ENCODE peak calls at places on chromosomes 3 and 15, in nine cellular contexts. One of them, this sample, is unnamed.
A peak's percentile ranks its signal among the peaks of the same experiment; 100 is the strongest.

GRCh38 chr3:182910939-182911781 is 69.2 kb downstream of the DCUN1D1 start:
- DNase-seq in SK-N-SH: no peak
- DNase-seq in brain microvascular endothelial cell: no peak
- DNase-seq in astrocyte of the cerebellum: no peak
- DNase-seq in esophagus squamous epithelium: no peak
- DNase-seq in A673: no peak
- DNase-seq in retinal pigment epithelial cell: no peak
- DNase-seq in stomach: no peak
- DNase-seq in cardiac muscle cell: no peak
- DNase-seq in this sample: no peak

GRCh38 chr3:2097641-2098191 is 950 bp upstream of the CNTN4 start:
- DNase-seq in stomach: no peak
- DNase-seq in astrocyte of the cerebellum: no peak
- DNase-seq in retinal pigment epithelial cell: no peak
- DNase-seq in esophagus squamous epithelium: no peak
- DNase-seq in cardiac muscle cell: peak; percentile 9
- DNase-seq in SK-N-SH: peak; percentile 39
- DNase-seq in A673: no peak
- DNase-seq in brain microvascular endothelial cell: no peak
- DNase-seq in this sample: no peak

GRCh38 chr3:108603689-108604088 is 14.2 kb downstream of the DZIP3 start:
- DNase-seq in cardiac muscle cell: no peak
- DNase-seq in stomach: no peak
- DNase-seq in retinal pigment epithelial cell: no peak
- DNase-seq in SK-N-SH: no peak
- DNase-seq in brain microvascular endothelial cell: no peak
- DNase-seq in esophagus squamous epithelium: no peak
- DNase-seq in A673: no peak
- DNase-seq in astrocyte of the cerebellum: no peak
- DNase-seq in this sample: no peak

GRCh38 chr3:40580494-40581091 is 55.8 kb downstream of the ZNF621 start:
- DNase-seq in SK-N-SH: peak; percentile 75
- DNase-seq in cardiac muscle cell: peak; percentile 82
- DNase-seq in stomach: peak; percentile 56
- DNase-seq in brain microvascular endothelial cell: peak; percentile 64
- DNase-seq in esophagus squamous epithelium: no peak
- DNase-seq in A673: peak; percentile 64
- DNase-seq in astrocyte of the cerebellum: peak; percentile 72
- DNase-seq in retinal pigment epithelial cell: peak; percentile 11
- DNase-seq in this sample: peak; percentile 37

GRCh38 chr15:46879067-46879770 is 838.1 kb upstream of the SEMA6D start:
- DNase-seq in SK-N-SH: peak; percentile 15
- DNase-seq in retinal pigment epithelial cell: peak; percentile 2
- DNase-seq in stomach: no peak
- DNase-seq in brain microvascular endothelial cell: no peak
- DNase-seq in A673: no peak
- DNase-seq in esophagus squamous epithelium: no peak
- DNase-seq in astrocyte of the cerebellum: no peak
- DNase-seq in cardiac muscle cell: peak; percentile 54
- DNase-seq in this sample: no peak

GRCh38 chr3:177816667-177817208 is 619.5 kb upstream of the TBL1XR1 start:
- DNase-seq in astrocyte of the cerebellum: peak; percentile 86
- DNase-seq in retinal pigment epithelial cell: peak; percentile 77
- DNase-seq in brain microvascular endothelial cell: peak; percentile 54
- DNase-seq in cardiac muscle cell: no peak
- DNase-seq in SK-N-SH: no peak
- DNase-seq in A673: peak; percentile 26
- DNase-seq in stomach: no peak
- DNase-seq in esophagus squamous epithelium: no peak
- DNase-seq in this sample: no peak

GRCh38 chr3:47856669-47857068 is 53.7 kb downstream of the DHX30 start:
- DNase-seq in astrocyte of the cerebellum: no peak
- DNase-seq in A673: no peak
- DNase-seq in brain microvascular endothelial cell: no peak
- DNase-seq in retinal pigment epithelial cell: no peak
- DNase-seq in stomach: no peak
- DNase-seq in cardiac muscle cell: no peak
- DNase-seq in SK-N-SH: no peak
- DNase-seq in esophagus squamous epithelium: no peak
- DNase-seq in this sample: no peak

GRCh38 chr3:132690040-132690439 is 29.9 kb downstream of the UBA5 start:
- DNase-seq in stomach: no peak
- DNase-seq in A673: no peak
- DNase-seq in retinal pigment epithelial cell: no peak
- DNase-seq in brain microvascular endothelial cell: no peak
- DNase-seq in cardiac muscle cell: peak; percentile 3
- DNase-seq in SK-N-SH: no peak
- DNase-seq in esophagus squamous epithelium: no peak
- DNase-seq in astrocyte of the cerebellum: no peak
- DNase-seq in this sample: no peak

GRCh38 chr3:185586644-185586964 is 509 bp downstream of the SENP2 start:
- DNase-seq in A673: no peak
- DNase-seq in cardiac muscle cell: no peak
- DNase-seq in SK-N-SH: no peak
- DNase-seq in esophagus squamous epithelium: no peak
- DNase-seq in stomach: no peak
- DNase-seq in astrocyte of the cerebellum: no peak
- DNase-seq in brain microvascular endothelial cell: peak; percentile 10
- DNase-seq in retinal pigment epithelial cell: no peak
- DNase-seq in this sample: no peak

GRCh38 chr3:143975549-143976152 is 4.0 kb downstream of the DIPK2A start:
- DNase-seq in esophagus squamous epithelium: no peak
- DNase-seq in SK-N-SH: no peak
- DNase-seq in stomach: no peak
- DNase-seq in brain microvascular endothelial cell: peak; percentile 70
- DNase-seq in astrocyte of the cerebellum: peak; percentile 62
- DNase-seq in A673: peak; percentile 67
- DNase-seq in cardiac muscle cell: peak; percentile 21
- DNase-seq in retinal pigment epithelial cell: peak; percentile 19
- DNase-seq in this sample: no peak

GRCh38 chr3:171901615-171902312 is 58.6 kb downstream of the TMEM212 start:
- DNase-seq in retinal pigment epithelial cell: no peak
- DNase-seq in esophagus squamous epithelium: no peak
- DNase-seq in cardiac muscle cell: no peak
- DNase-seq in brain microvascular endothelial cell: no peak
- DNase-seq in astrocyte of the cerebellum: no peak
- DNase-seq in SK-N-SH: no peak
- DNase-seq in A673: no peak
- DNase-seq in stomach: no peak
- DNase-seq in this sample: no peak

GRCh38 chr3:133476971-133477375 is 77.1 kb downstream of the BFSP2 start:
- DNase-seq in esophagus squamous epithelium: no peak
- DNase-seq in stomach: no peak
- DNase-seq in brain microvascular endothelial cell: no peak
- DNase-seq in SK-N-SH: no peak
- DNase-seq in retinal pigment epithelial cell: no peak
- DNase-seq in astrocyte of the cerebellum: no peak
- DNase-seq in cardiac muscle cell: no peak
- DNase-seq in A673: peak; percentile 68
- DNase-seq in this sample: no peak

GRCh38 chr3:190902292-190902691 is 39.8 kb upstream of the GMNC start:
- DNase-seq in esophagus squamous epithelium: no peak
- DNase-seq in cardiac muscle cell: no peak
- DNase-seq in stomach: no peak
- DNase-seq in astrocyte of the cerebellum: no peak
- DNase-seq in SK-N-SH: no peak
- DNase-seq in A673: no peak
- DNase-seq in retinal pigment epithelial cell: no peak
- DNase-seq in brain microvascular endothelial cell: no peak
- DNase-seq in this sample: no peak

DNA sequence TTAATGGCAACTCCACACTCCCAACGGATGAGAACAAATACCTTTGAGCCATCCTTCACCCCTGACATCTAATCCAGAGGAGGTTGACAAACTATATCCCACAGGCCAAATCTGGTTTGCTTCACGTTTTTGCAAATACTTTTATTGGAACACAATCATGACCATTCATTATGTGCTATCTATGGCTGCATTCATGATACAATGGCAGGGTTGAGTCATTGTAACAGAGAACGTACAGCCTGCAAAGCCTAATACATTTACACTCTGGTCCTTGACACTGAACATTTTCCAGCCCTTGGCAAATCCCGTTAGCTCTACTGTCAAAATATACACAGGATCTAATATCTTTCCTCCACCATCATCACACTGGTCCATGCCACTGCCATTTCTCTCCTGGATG is 7.6 kb upstream of the PRICKLE2 start:
- DNase-seq in retinal pigment epithelial cell: no peak
- DNase-seq in SK-N-SH: no peak
- DNase-seq in stomach: no peak
- DNase-seq in esophagus squamous epithelium: no peak
- DNase-seq in A673: no peak
- DNase-seq in cardiac muscle cell: no peak
- DNase-seq in astrocyte of the cerebellum: no peak
- DNase-seq in brain microvascular endothelial cell: no peak
- DNase-seq in this sample: no peak
- TF ChIP-seq CTCF in retinal pigment epithelial cell: no peak
- TF ChIP-seq CTCF in SK-N-SH: no peak
- TF ChIP-seq CTCF in stomach: no peak
- TF ChIP-seq CTCF in esophagus squamous epithelium: no peak
- TF ChIP-seq CTCF in A673: no peak
- TF ChIP-seq CTCF in cardiac muscle cell: no peak
- TF ChIP-seq CTCF in astrocyte of the cerebellum: no peak
- TF ChIP-seq CTCF in brain microvascular endothelial cell: no peak
- TF ChIP-seq CTCF in this sample: no peak

DNA sequence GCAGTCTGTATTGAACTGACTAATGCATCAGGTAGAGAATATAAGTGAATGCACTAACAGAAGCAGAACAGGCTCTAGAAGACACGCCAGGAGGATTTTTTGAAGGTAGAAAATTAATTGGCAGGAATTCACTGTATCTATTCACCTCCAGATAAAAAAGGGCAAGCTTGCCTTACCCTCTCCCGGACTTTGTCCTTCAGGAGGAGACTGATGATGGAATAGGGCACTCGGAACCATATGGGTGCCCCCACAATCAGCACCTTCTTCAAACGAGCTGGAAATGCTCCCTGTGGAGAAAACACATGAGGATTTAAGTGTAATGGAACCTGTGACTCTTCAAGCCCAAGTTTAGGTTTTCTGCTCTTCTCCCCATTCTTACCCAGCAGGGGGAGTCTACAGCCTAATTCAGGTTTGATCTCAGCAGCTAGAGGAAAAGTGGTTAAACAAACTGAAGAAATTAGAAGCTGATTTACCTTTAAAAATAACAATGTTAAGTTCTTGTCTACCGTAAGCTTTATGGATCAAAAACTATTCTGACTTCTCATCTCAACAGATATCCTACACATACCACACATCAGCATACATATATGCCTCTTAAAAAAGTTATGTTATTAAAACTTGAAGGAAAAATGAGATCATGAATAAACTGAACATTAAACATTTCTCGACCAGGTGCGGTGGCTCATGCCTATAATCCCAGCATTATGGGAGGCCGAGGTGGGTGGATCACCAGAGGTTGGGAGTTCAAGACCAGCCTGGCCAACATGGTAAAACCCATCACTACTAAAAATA is 57.4 kb upstream of the SIN3A start:
- DNase-seq in esophagus squamous epithelium: no peak
- DNase-seq in stomach: no peak
- DNase-seq in SK-N-SH: peak; percentile 40
- DNase-seq in brain microvascular endothelial cell: peak; percentile 29
- DNase-seq in astrocyte of the cerebellum: peak; percentile 39
- DNase-seq in A673: peak; percentile 61
- DNase-seq in cardiac muscle cell: peak; percentile 32
- DNase-seq in retinal pigment epithelial cell: no peak
- DNase-seq in this sample: no peak
- TF ChIP-seq CTCF in esophagus squamous epithelium: no peak
- TF ChIP-seq CTCF in stomach: peak; percentile 27
- TF ChIP-seq CTCF in SK-N-SH: peak; percentile 65
- TF ChIP-seq CTCF in brain microvascular endothelial cell: peak; percentile 75
- TF ChIP-seq CTCF in astrocyte of the cerebellum: peak; percentile 78
- TF ChIP-seq CTCF in A673: peak; percentile 61
- TF ChIP-seq CTCF in cardiac muscle cell: peak; percentile 74
- TF ChIP-seq CTCF in retinal pigment epithelial cell: peak; percentile 75
- TF ChIP-seq CTCF in this sample: peak; percentile 11

GRCh38 chr3:111338059-111338698 is 203.8 kb upstream of the CD96 start:
- DNase-seq in cardiac muscle cell: peak; percentile 72
- DNase-seq in A673: peak; percentile 82
- DNase-seq in SK-N-SH: peak; percentile 48
- DNase-seq in astrocyte of the cerebellum: peak; percentile 82
- DNase-seq in esophagus squamous epithelium: no peak
- DNase-seq in retinal pigment epithelial cell: peak; percentile 48
- DNase-seq in brain microvascular endothelial cell: peak; percentile 85
- DNase-seq in stomach: peak; percentile 73
- DNase-seq in this sample: no peak
- TF ChIP-seq CTCF in cardiac muscle cell: peak; percentile 90
- TF ChIP-seq CTCF in A673: peak; percentile 85
- TF ChIP-seq CTCF in SK-N-SH: peak; percentile 93
- TF ChIP-seq CTCF in astrocyte of the cerebellum: peak; percentile 88
- TF ChIP-seq CTCF in esophagus squamous epithelium: no peak
- TF ChIP-seq CTCF in retinal pigment epithelial cell: peak; percentile 89
- TF ChIP-seq CTCF in brain microvascular endothelial cell: peak; percentile 92
- TF ChIP-seq CTCF in stomach: peak; percentile 58
- TF ChIP-seq CTCF in this sample: peak; percentile 18

GRCh38 chr15:71195242-71195641 is 80.0 kb downstream of the THSD4 start:
- DNase-seq in cardiac muscle cell: no peak
- DNase-seq in brain microvascular endothelial cell: no peak
- DNase-seq in esophagus squamous epithelium: no peak
- DNase-seq in A673: peak; percentile 40
- DNase-seq in astrocyte of the cerebellum: no peak
- DNase-seq in SK-N-SH: no peak
- DNase-seq in retinal pigment epithelial cell: no peak
- DNase-seq in stomach: no peak
- DNase-seq in this sample: no peak
- TF ChIP-seq CTCF in cardiac muscle cell: peak; percentile 26
- TF ChIP-seq CTCF in brain microvascular endothelial cell: peak; percentile 49
- TF ChIP-seq CTCF in esophagus squamous epithelium: no peak
- TF ChIP-seq CTCF in A673: peak; percentile 54
- TF ChIP-seq CTCF in astrocyte of the cerebellum: no peak
- TF ChIP-seq CTCF in SK-N-SH: peak; percentile 26
- TF ChIP-seq CTCF in retinal pigment epithelial cell: no peak
- TF ChIP-seq CTCF in stomach: no peak
- TF ChIP-seq CTCF in this sample: no peak

DNA sequence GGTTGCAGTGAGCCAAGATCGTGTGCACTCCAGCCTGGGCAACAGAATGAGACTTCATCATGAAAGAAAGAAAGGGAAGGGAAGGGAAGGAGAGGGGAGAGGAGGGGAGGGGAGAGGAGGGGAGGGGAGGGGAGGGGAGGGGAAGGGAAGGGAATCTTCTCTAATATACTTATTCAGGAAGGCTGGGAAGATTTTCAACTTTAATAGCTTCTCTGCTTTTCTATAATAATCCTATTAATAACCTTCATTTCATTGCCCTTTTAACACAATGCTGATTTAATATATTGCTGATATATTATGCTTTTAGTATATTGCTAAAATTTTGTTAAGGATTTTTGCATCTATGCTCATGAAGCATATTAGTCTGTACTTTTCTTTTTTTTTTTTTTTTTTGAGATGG is 23.4 kb upstream of the RNF7 start:
- DNase-seq in brain microvascular endothelial cell: no peak
- DNase-seq in astrocyte of the cerebellum: no peak
- DNase-seq in SK-N-SH: no peak
- DNase-seq in stomach: no peak
- DNase-seq in A673: no peak
- DNase-seq in cardiac muscle cell: no peak
- DNase-seq in retinal pigment epithelial cell: no peak
- DNase-seq in esophagus squamous epithelium: no peak
- DNase-seq in this sample: no peak
- TF ChIP-seq CTCF in brain microvascular endothelial cell: no peak
- TF ChIP-seq CTCF in astrocyte of the cerebellum: no peak
- TF ChIP-seq CTCF in SK-N-SH: no peak
- TF ChIP-seq CTCF in stomach: no peak
- TF ChIP-seq CTCF in A673: no peak
- TF ChIP-seq CTCF in cardiac muscle cell: no peak
- TF ChIP-seq CTCF in retinal pigment epithelial cell: no peak
- TF ChIP-seq CTCF in esophagus squamous epithelium: no peak
- TF ChIP-seq CTCF in this sample: no peak

GRCh38 chr3:138172625-138173024 is 2.1 kb downstream of the DBR1 start:
- DNase-seq in SK-N-SH: no peak
- DNase-seq in cardiac muscle cell: no peak
- DNase-seq in retinal pigment epithelial cell: no peak
- DNase-seq in esophagus squamous epithelium: no peak
- DNase-seq in stomach: no peak
- DNase-seq in A673: peak; percentile 66
- DNase-seq in brain microvascular endothelial cell: no peak
- DNase-seq in astrocyte of the cerebellum: no peak
- DNase-seq in this sample: no peak
- TF ChIP-seq CTCF in SK-N-SH: no peak
- TF ChIP-seq CTCF in cardiac muscle cell: no peak
- TF ChIP-seq CTCF in retinal pigment epithelial cell: no peak
- TF ChIP-seq CTCF in esophagus squamous epithelium: no peak
- TF ChIP-seq CTCF in stomach: no peak
- TF ChIP-seq CTCF in A673: no peak
- TF ChIP-seq CTCF in brain microvascular endothelial cell: no peak
- TF ChIP-seq CTCF in astrocyte of the cerebellum: no peak
- TF ChIP-seq CTCF in this sample: no peak